ENCODE peak calls at places on chromosome 2, in five cellular contexts. One of them, this sample, is unnamed.
A peak's percentile ranks its signal among the peaks of the same experiment; 100 is the strongest.

GRCh38 chr2:11257078-11257477 is 87.4 kb downstream of the ROCK2 start:
- DNase-seq in hepatocyte: no peak
- DNase-seq in CD8-positive, alpha-beta T cell: no peak
- DNase-seq in H1: no peak
- DNase-seq in ascending aorta: no peak
- DNase-seq in this sample: no peak

GRCh38 chr2:36413218-36413617 is 57.6 kb downstream of the CRIM1 start:
- DNase-seq in hepatocyte: no peak
- DNase-seq in CD8-positive, alpha-beta T cell: no peak
- DNase-seq in H1: no peak
- DNase-seq in ascending aorta: no peak
- DNase-seq in this sample: no peak

GRCh38 chr2:9300829-9301453 is 94.3 kb downstream of the ASAP2 start:
- DNase-seq in hepatocyte: no peak
- DNase-seq in CD8-positive, alpha-beta T cell: no peak
- DNase-seq in H1: no peak
- DNase-seq in ascending aorta: peak; percentile 60
- DNase-seq in this sample: peak; percentile 51

GRCh38 chr2:164974221-164974620 is 18.9 kb upstream of the SLC38A11 start:
- DNase-seq in hepatocyte: no peak
- DNase-seq in CD8-positive, alpha-beta T cell: no peak
- DNase-seq in H1: no peak
- DNase-seq in ascending aorta: no peak
- DNase-seq in this sample: peak; percentile 71

GRCh38 chr2:15769676-15770075 is 170.7 kb upstream of the MYCN start:
- DNase-seq in hepatocyte: no peak
- DNase-seq in CD8-positive, alpha-beta T cell: no peak
- DNase-seq in H1: no peak
- DNase-seq in ascending aorta: no peak
- DNase-seq in this sample: no peak

GRCh38 chr2:143778981-143779380 is 649.8 kb downstream of the ARHGAP15 start:
- DNase-seq in hepatocyte: no peak
- DNase-seq in CD8-positive, alpha-beta T cell: no peak
- DNase-seq in H1: no peak
- DNase-seq in ascending aorta: no peak
- DNase-seq in this sample: peak; percentile 32

GRCh38 chr2:204171432-204171960 is 234.9 kb downstream of the ICOS start:
- DNase-seq in hepatocyte: no peak
- DNase-seq in CD8-positive, alpha-beta T cell: no peak
- DNase-seq in H1: no peak
- DNase-seq in ascending aorta: no peak
- DNase-seq in this sample: no peak

GRCh38 chr2:197356136-197356535 is 45.6 kb upstream of the ANKRD44 start:
- DNase-seq in hepatocyte: no peak
- DNase-seq in CD8-positive, alpha-beta T cell: no peak
- DNase-seq in H1: no peak
- DNase-seq in ascending aorta: no peak
- DNase-seq in this sample: no peak

GRCh38 chr2:99700482-99701398 is 210.9 kb upstream of the REV1 start:
- DNase-seq in hepatocyte: no peak
- DNase-seq in CD8-positive, alpha-beta T cell: no peak
- DNase-seq in H1: no peak
- DNase-seq in ascending aorta: no peak
- DNase-seq in this sample: no peak

GRCh38 chr2:151891566-151892194 is 63.5 kb upstream of the ARL5A start:
- DNase-seq in hepatocyte: no peak
- DNase-seq in CD8-positive, alpha-beta T cell: no peak
- DNase-seq in H1: no peak
- DNase-seq in ascending aorta: no peak
- DNase-seq in this sample: no peak

GRCh38 chr2:10879159-10879558 is 32.6 kb upstream of the KCNF1 start:
- DNase-seq in hepatocyte: no peak
- DNase-seq in CD8-positive, alpha-beta T cell: no peak
- DNase-seq in H1: no peak
- DNase-seq in ascending aorta: no peak
- DNase-seq in this sample: no peak

GRCh38 chr2:172545408-172546075 is 10.3 kb upstream of the PDK1 start:
- DNase-seq in hepatocyte: no peak
- DNase-seq in CD8-positive, alpha-beta T cell: no peak
- DNase-seq in H1: no peak
- DNase-seq in ascending aorta: no peak
- DNase-seq in this sample: peak; percentile 58

GRCh38 chr2:130755234-130756040 is at the start of gene AMER3:
- DNase-seq in hepatocyte: peak; percentile 73
- DNase-seq in CD8-positive, alpha-beta T cell: no peak
- DNase-seq in H1: peak; percentile 59
- DNase-seq in ascending aorta: no peak
- DNase-seq in this sample: no peak

GRCh38 chr2:74197983-74198460 is 393 bp upstream of the MTHFD2 start:
- DNase-seq in hepatocyte: no peak
- DNase-seq in CD8-positive, alpha-beta T cell: no peak
- DNase-seq in H1: no peak
- DNase-seq in ascending aorta: no peak
- DNase-seq in this sample: no peak

GRCh38 chr2:29110916-29111315 is 4.3 kb upstream of the CLIP4 start:
- DNase-seq in hepatocyte: peak; percentile 23
- DNase-seq in CD8-positive, alpha-beta T cell: no peak
- DNase-seq in H1: no peak
- DNase-seq in ascending aorta: no peak
- DNase-seq in this sample: peak; percentile 81

GRCh38 chr2:185475868-185476267 is 262.7 kb upstream of the FSIP2 start:
- DNase-seq in hepatocyte: no peak
- DNase-seq in CD8-positive, alpha-beta T cell: no peak
- DNase-seq in H1: no peak
- DNase-seq in ascending aorta: no peak
- DNase-seq in this sample: no peak

GRCh38 chr2:190641469-190641868 is 7.4 kb upstream of the NAB1 start:
- DNase-seq in hepatocyte: no peak
- DNase-seq in CD8-positive, alpha-beta T cell: no peak
- DNase-seq in H1: no peak
- DNase-seq in ascending aorta: no peak
- DNase-seq in this sample: no peak

GRCh38 chr2:237879058-237879430 is 19.6 kb downstream of the RAMP1 start:
- DNase-seq in hepatocyte: no peak
- DNase-seq in CD8-positive, alpha-beta T cell: no peak
- DNase-seq in H1: no peak
- DNase-seq in ascending aorta: no peak
- DNase-seq in this sample: peak; percentile 58

GRCh38 chr2:26018184-26018716 is 15.6 kb upstream of the RAB10 start:
- DNase-seq in hepatocyte: peak; percentile 89
- DNase-seq in CD8-positive, alpha-beta T cell: no peak
- DNase-seq in H1: peak; percentile 53
- DNase-seq in ascending aorta: peak; percentile 86
- DNase-seq in this sample: peak; percentile 96

GRCh38 chr2:92074549-92074898 is 2796.7 kb upstream of the TEKT4 start:
- DNase-seq in hepatocyte: no peak
- DNase-seq in CD8-positive, alpha-beta T cell: no peak
- DNase-seq in H1: no peak
- DNase-seq in ascending aorta: no peak
- DNase-seq in this sample: no peak

GRCh38 chr2:66667288-66667780 is 232.4 kb downstream of the MEIS1 start:
- DNase-seq in hepatocyte: no peak
- DNase-seq in CD8-positive, alpha-beta T cell: no peak
- DNase-seq in H1: no peak
- DNase-seq in ascending aorta: no peak
- DNase-seq in this sample: no peak

GRCh38 chr2:233025706-233026105 is 6.8 kb upstream of the NEU2 start:
- DNase-seq in hepatocyte: no peak
- DNase-seq in CD8-positive, alpha-beta T cell: no peak
- DNase-seq in H1: no peak
- DNase-seq in ascending aorta: no peak
- DNase-seq in this sample: no peak

GRCh38 chr2:72914226-72915075 is 2.9 kb upstream of the EMX1 start:
- DNase-seq in hepatocyte: peak; percentile 2
- DNase-seq in CD8-positive, alpha-beta T cell: peak; percentile 17
- DNase-seq in H1: no peak
- DNase-seq in ascending aorta: no peak
- DNase-seq in this sample: no peak

GRCh38 chr2:127701193-127701650 is at the start of gene SFT2D3:
- DNase-seq in hepatocyte: peak; percentile 95
- DNase-seq in CD8-positive, alpha-beta T cell: peak; percentile 94
- DNase-seq in H1: peak; percentile 91
- DNase-seq in ascending aorta: peak; percentile 95
- DNase-seq in this sample: peak; percentile 79

GRCh38 chr2:182870227-182870626 is 3.8 kb upstream of the FRZB start:
- DNase-seq in hepatocyte: no peak
- DNase-seq in CD8-positive, alpha-beta T cell: no peak
- DNase-seq in H1: peak; percentile 69
- DNase-seq in ascending aorta: no peak
- DNase-seq in this sample: no peak

GRCh38 chr2:11465485-11466306 is at the start of gene E2F6:
- DNase-seq in hepatocyte: peak; percentile 95
- DNase-seq in CD8-positive, alpha-beta T cell: peak; percentile 91
- DNase-seq in H1: peak; percentile 98
- DNase-seq in ascending aorta: peak; percentile 95
- DNase-seq in this sample: peak; percentile 62

GRCh38 chr2:27264753-27265535 is 2.1 kb upstream of the SLC30A3 start:
- DNase-seq in hepatocyte: peak; percentile 85
- DNase-seq in CD8-positive, alpha-beta T cell: peak; percentile 77
- DNase-seq in H1: peak; percentile 89
- DNase-seq in ascending aorta: peak; percentile 71
- DNase-seq in this sample: no peak

GRCh38 chr2:8840475-8841091 is 3.2 kb upstream of the KIDINS220 start:
- DNase-seq in hepatocyte: no peak
- DNase-seq in CD8-positive, alpha-beta T cell: no peak
- DNase-seq in H1: no peak
- DNase-seq in ascending aorta: no peak
- DNase-seq in this sample: no peak

GRCh38 chr2:35298493-35298892 is 1057.1 kb upstream of the CRIM1 start:
- DNase-seq in hepatocyte: no peak
- DNase-seq in CD8-positive, alpha-beta T cell: no peak
- DNase-seq in H1: no peak
- DNase-seq in ascending aorta: peak; percentile 79
- DNase-seq in this sample: peak; percentile 43

GRCh38 chr2:26540306-26540705 is 62.4 kb upstream of the OTOF start:
- DNase-seq in hepatocyte: no peak
- DNase-seq in CD8-positive, alpha-beta T cell: no peak
- DNase-seq in H1: no peak
- DNase-seq in ascending aorta: peak; percentile 46
- DNase-seq in this sample: no peak

DNA sequence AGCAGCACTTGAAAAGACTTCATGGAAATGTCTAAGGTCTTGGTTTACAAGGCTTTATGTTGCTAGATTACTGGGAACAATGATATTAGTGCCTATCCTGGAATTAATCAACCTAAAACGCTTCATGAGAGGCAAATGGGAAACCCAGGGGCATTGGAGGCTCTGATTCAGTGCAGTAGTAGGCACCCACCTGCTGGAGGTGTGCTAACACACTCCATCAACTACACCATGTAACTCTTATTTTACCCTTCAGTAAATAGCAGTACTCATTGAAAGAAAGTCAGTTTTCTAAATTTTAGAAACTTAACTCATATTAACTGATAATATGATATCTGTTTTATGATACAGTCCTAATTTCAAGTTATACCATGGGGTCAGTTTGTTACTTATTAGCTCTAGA is 17.4 kb upstream of the HNRNPA3 start:
- DNase-seq in hepatocyte: no peak
- DNase-seq in CD8-positive, alpha-beta T cell: no peak
- DNase-seq in H1: no peak
- DNase-seq in ascending aorta: no peak
- DNase-seq in this sample: no peak
- TF ChIP-seq CTCF in hepatocyte: no peak
- TF ChIP-seq CTCF in CD8-positive, alpha-beta T cell: no peak
- TF ChIP-seq CTCF in H1: peak; percentile 37
- TF ChIP-seq CTCF in ascending aorta: no peak
- TF ChIP-seq CTCF in this sample: no peak

GRCh38 chr2:30287190-30287589 is 55.9 kb downstream of the LBH start:
- DNase-seq in hepatocyte: no peak
- DNase-seq in CD8-positive, alpha-beta T cell: no peak
- DNase-seq in H1: no peak
- DNase-seq in ascending aorta: no peak
- DNase-seq in this sample: no peak
- H3K4me3 ChIP-seq in hepatocyte: no peak overlapping the region
- H3K4me3 ChIP-seq in CD8-positive, alpha-beta T cell: no peak overlapping the region
- H3K4me3 ChIP-seq in H1: no peak overlapping the region
- H3K4me3 ChIP-seq in ascending aorta: no peak overlapping the region
- H3K4me3 ChIP-seq in this sample: no peak overlapping the region

GRCh38 chr2:128799284-128799552 is 480.6 kb upstream of the HS6ST1 start:
- DNase-seq in hepatocyte: no peak
- DNase-seq in CD8-positive, alpha-beta T cell: no peak
- DNase-seq in H1: no peak
- DNase-seq in ascending aorta: no peak
- DNase-seq in this sample: no peak

GRCh38 chr2:128801581-128801980 is 482.9 kb upstream of the HS6ST1 start:
- DNase-seq in hepatocyte: no peak
- DNase-seq in CD8-positive, alpha-beta T cell: no peak
- DNase-seq in H1: no peak
- DNase-seq in ascending aorta: no peak
- DNase-seq in this sample: no peak

GRCh38 chr2:128798502-128799283 is 480.0 kb upstream of the HS6ST1 start:
- DNase-seq in hepatocyte: no peak
- DNase-seq in CD8-positive, alpha-beta T cell: no peak
- DNase-seq in H1: no peak
- DNase-seq in ascending aorta: no peak
- DNase-seq in this sample: no peak

GRCh38 chr2:128797937-128798336 is 479.3 kb upstream of the HS6ST1 start:
- DNase-seq in hepatocyte: no peak
- DNase-seq in CD8-positive, alpha-beta T cell: no peak
- DNase-seq in H1: peak; percentile 35
- DNase-seq in ascending aorta: no peak
- DNase-seq in this sample: no peak

DNA sequence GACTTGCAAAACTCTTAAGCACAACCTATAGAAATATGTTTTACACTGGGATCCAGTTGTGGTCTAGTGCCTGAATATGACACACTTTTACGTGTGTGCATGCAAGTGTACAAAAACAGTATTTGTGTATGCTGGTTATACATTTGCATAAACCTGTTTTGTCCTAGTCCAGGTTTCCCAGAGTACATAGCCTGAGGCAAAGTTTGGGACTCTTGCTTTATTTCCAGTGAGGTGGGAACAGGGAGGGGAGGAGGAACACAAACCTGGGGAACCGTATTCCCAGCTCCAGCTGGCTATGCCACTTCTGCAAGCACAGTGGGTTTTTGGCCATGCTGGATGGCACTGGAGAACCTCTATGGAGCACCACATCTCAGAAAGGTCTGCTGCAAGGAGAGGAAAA is 481.1 kb upstream of the HS6ST1 start:
- DNase-seq in hepatocyte: no peak
- DNase-seq in CD8-positive, alpha-beta T cell: no peak
- DNase-seq in H1: no peak
- DNase-seq in ascending aorta: no peak
- DNase-seq in this sample: no peak
- H3K36me3 ChIP-seq in hepatocyte: no peaks in the 10 kb centered on the region
- H3K36me3 ChIP-seq in CD8-positive, alpha-beta T cell: no peaks in the 10 kb centered on the region
- H3K36me3 ChIP-seq in H1: no peaks in the 10 kb centered on the region
- H3K36me3 ChIP-seq in ascending aorta: no peaks in the 10 kb centered on the region
- H3K36me3 ChIP-seq in this sample: no peaks in the 10 kb centered on the region

DNA sequence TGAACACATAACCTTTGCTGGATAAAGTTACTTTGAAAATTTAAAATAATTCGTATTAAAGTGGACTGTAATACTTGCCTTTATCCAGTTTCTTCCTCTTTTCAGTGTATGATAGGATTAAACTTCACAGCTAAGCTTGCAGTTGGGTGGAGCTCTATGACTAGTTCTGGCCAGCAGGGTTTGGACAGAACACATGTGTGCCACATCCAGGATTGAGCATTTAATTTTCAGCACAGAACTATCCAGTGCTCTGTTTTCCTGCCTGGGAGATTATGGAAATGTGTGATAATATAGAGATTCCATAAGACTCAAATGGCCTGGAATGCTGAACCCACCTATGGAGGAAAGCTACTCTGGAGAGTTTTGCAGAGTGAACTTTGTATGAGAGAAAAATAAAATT is 200.2 kb downstream of the OSR1 start:
- DNase-seq in hepatocyte: no peak
- DNase-seq in CD8-positive, alpha-beta T cell: no peak
- DNase-seq in H1: no peak
- DNase-seq in ascending aorta: no peak
- DNase-seq in this sample: no peak
- TF ChIP-seq CTCF in hepatocyte: no peak
- TF ChIP-seq CTCF in CD8-positive, alpha-beta T cell: no peak
- TF ChIP-seq CTCF in H1: no peak
- TF ChIP-seq CTCF in ascending aorta: no peak
- TF ChIP-seq CTCF in this sample: no peak

This sample was measured in bronchial epithelial cell.